ENCODE peak calls at places on chromosomes 13 and 19, in eight cellular contexts. D is transverse colon, V is tibial nerve, B is sigmoid colon, Z is ovary, W is stomach, Y is A549, R is HepG2. F is an unnamed sample.

GRCh38 chr13:79912403-79912802 is 428.5 kb downstream of the SPRY2 start:
- DNase-seq in V (no peak), R (no peak), Z (no peak), D (no peak), B (no peak), W (no peak), Y (no peak), F (no peak)

GRCh38 chr19:33209844-33210230 is 15.7 kb downstream of the LRP3 start:
- DNase-seq in D (no peak), W (no peak), Y (no peak), B (no peak), V (no peak), Z (no peak), R (no peak), F (no peak)

GRCh38 chr19:18194554-18195238 is 1.7 kb downstream of the MPV17L2 start:
- DNase-seq in B (peak; percentile 90), D (peak; percentile 49), R (no peak), V (no peak), W (no peak), Y (no peak), Z (peak; percentile 82), F (no peak)

GRCh38 chr13:67156718-67157049 is 73.5 kb downstream of the PCDH9 start:
- DNase-seq in D (no peak), V (no peak), Y (no peak), Z (no peak), R (no peak), B (no peak), W (no peak), F (no peak)

GRCh38 chr19:13005253-13005652 is 10.0 kb downstream of the NFIX start:
- DNase-seq in B (no peak), R (no peak), V (no peak), D (no peak), W (no peak), Z (no peak), Y (no peak), F (no peak)

GRCh38 chr19:38978315-38978689 is 2.8 kb upstream of the FBXO17 start:
- DNase-seq in R (no peak), W (no peak), V (no peak), Z (no peak), D (no peak), Y (no peak), B (no peak), F (no peak)

GRCh38 chr13:73268306-73268705 is 209.5 kb downstream of the KLF5 start:
- DNase-seq in R (no peak), W (no peak), Y (no peak), B (no peak), D (peak; percentile 38), V (no peak), Z (no peak), F (no peak)

GRCh38 chr13:110575322-110576069 is 14.0 kb upstream of the RAB20 start:
- DNase-seq in R (peak; percentile 20), B (no peak), W (peak; percentile 49), Z (no peak), Y (no peak), V (no peak), D (no peak), F (no peak)

GRCh38 chr19:7125221-7125620 is 55.7 kb downstream of the ZNF557 start:
- DNase-seq in B (peak; percentile 52), Y (no peak), V (no peak), R (no peak), W (no peak), Z (no peak), D (no peak), F (no peak)

GRCh38 chr19:50975766-50976165 is 6.4 kb upstream of the KLK6 start:
- DNase-seq in B (no peak), Z (no peak), W (no peak), D (no peak), Y (peak; percentile 72), R (no peak), V (no peak), F (no peak)

GRCh38 chr13:79225487-79226232 is 180.4 kb downstream of the RBM26 start:
- DNase-seq in Y (no peak), B (no peak), Z (no peak), R (no peak), W (no peak), D (no peak), V (no peak), F (no peak)

GRCh38 chr13:28494861-28495585 is at the start of gene FLT1:
- DNase-seq in R (no peak), B (no peak), W (peak; percentile 27), V (no peak), Y (no peak), D (no peak), Z (no peak), F (no peak)

GRCh38 chr19:14731200-14731599 is 41.4 kb downstream of the ZNF333 start:
- DNase-seq in D (no peak), Y (peak; percentile 14), W (no peak), Z (no peak), R (peak; percentile 65), B (no peak), V (no peak), F (no peak)

GRCh38 chr13:68938639-68939038 is 1169.0 kb upstream of the ATXN8OS start:
- DNase-seq in V (no peak), R (no peak), D (no peak), Z (no peak), Y (no peak), B (no peak), W (no peak), F (no peak)

DNA sequence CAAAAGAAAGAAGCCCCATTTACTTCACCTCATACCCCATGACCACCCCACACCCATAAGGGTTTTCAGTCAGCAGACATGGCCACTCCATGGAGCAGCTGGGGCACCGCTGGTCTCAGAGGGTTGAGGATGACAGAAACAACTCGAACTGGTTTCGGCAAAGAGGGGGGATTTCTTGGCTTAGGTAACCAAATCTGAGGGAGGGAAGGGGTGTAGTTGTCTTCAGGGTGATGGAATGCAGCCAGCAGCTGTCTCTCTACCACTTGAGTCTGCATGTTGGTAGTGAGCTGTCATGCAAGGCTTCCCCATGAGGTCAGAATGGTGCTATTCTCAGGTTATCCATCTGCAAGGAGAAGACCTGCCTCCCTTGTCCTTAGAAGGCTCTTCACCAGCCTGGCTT is 55.5 kb upstream of the PEG3 start:
- DNase-seq in V (no peak), R (no peak), W (no peak), B (no peak), Z (no peak), Y (no peak), D (no peak), F (no peak)
- H3K9me3 ChIP-seq in V (no peaks in the 10 kb centered on the region), R (no peaks in the 10 kb centered on the region), W (peaks cover 59% of the 10 kb centered on the region), B (peaks cover 14% of the 10 kb centered on the region), Z (no peaks in the 10 kb centered on the region), Y (peaks cover 39% of the 10 kb centered on the region), D (no peaks in the 10 kb centered on the region), F (no peaks in the 10 kb centered on the region)

GRCh38 chr13:43389573-43389972 is 366.2 kb downstream of the DNAJC15 start:
- DNase-seq in W (no peak), Y (no peak), Z (no peak), V (no peak), D (no peak), B (no peak), R (no peak), F (no peak)

GRCh38 chr13:43391021-43391420 is 367.6 kb downstream of the DNAJC15 start:
- DNase-seq in D (no peak), R (no peak), Y (no peak), B (no peak), Z (no peak), V (no peak), W (no peak), F (no peak)

GRCh38 chr13:43390101-43390500 is 366.7 kb downstream of the DNAJC15 start:
- DNase-seq in W (no peak), R (no peak), V (no peak), Y (no peak), Z (no peak), D (no peak), B (no peak), F (no peak)

GRCh38 chr13:43388282-43389034 is 365.1 kb downstream of the DNAJC15 start:
- DNase-seq in Z (no peak), R (no peak), Y (no peak), D (no peak), W (peak; percentile 47), V (no peak), B (no peak), F (no peak)

DNA sequence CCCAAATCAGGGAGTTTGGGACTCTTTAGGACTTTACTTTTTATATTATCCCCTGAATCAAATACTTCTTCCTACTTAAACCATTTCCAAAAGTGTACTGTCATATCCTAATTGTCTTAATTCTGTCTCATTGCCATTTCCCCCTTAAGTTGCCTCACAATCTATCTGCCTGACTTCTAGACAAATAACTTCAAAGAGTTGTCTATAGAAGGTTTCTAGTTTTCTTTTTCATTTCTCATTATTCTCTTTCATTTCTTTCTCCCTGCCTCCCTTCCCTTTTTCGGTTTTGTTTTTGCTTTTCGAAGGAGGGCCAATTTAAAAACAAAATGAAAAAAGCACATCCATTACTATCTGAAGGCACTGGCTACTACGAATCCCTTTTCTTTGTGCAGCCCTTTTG is 367.2 kb downstream of the DNAJC15 start:
- DNase-seq in V (no peak), Z (no peak), R (no peak), B (no peak), D (no peak), Y (no peak), W (no peak), F (no peak)
- TF ChIP-seq EP300 in V (no peak), Z (no peak), R (no peak), B (no peak), D (no peak), Y (no peak), W (no peak), F (no peak)

GRCh38 chr19:9565900-9566705 is 18.2 kb downstream of the ZNF121 start:
- DNase-seq in Y (no peak), V (no peak), B (no peak), W (no peak), R (no peak), Z (no peak), D (no peak), F (no peak)

GRCh38 chr19:9570255-9570654 is 14.0 kb downstream of the ZNF121 start:
- DNase-seq in R (peak; percentile 70), W (no peak), Y (no peak), V (no peak), B (no peak), Z (no peak), D (no peak), F (no peak)

GRCh38 chr19:9566729-9567128 is 17.6 kb downstream of the ZNF121 start:
- DNase-seq in V (no peak), D (no peak), R (no peak), B (no peak), Y (no peak), Z (no peak), W (no peak), F (no peak)
- H3K9me3 ChIP-seq in V (peaks cover 43% of the 10 kb centered on the region), D (peaks cover 100% of the 10 kb centered on the region), R (peaks cover 3% of the 10 kb centered on the region), B (peaks cover 86% of the 10 kb centered on the region), Y (peaks cover 99% of the 10 kb centered on the region), Z (peaks cover 86% of the 10 kb centered on the region), W (peaks cover 100% of the 10 kb centered on the region), F (peaks cover 97% of the 10 kb centered on the region)

GRCh38 chr13:31369213-31369612 is 169.4 kb downstream of the B3GLCT start:
- DNase-seq in D (no peak), Y (no peak), R (no peak), Z (no peak), V (no peak), B (no peak), W (no peak), F (no peak)

GRCh38 chr13:31377946-31378345 is 178.2 kb downstream of the B3GLCT start:
- DNase-seq in W (no peak), R (no peak), Y (no peak), B (no peak), Z (no peak), D (no peak), V (no peak), F (peak; percentile 64)

GRCh38 chr13:31372454-31372853 is 172.7 kb downstream of the B3GLCT start:
- DNase-seq in B (no peak), D (no peak), V (no peak), Z (no peak), Y (no peak), R (no peak), W (no peak), F (no peak)

GRCh38 chr13:31374682-31375081 is 174.9 kb downstream of the B3GLCT start:
- DNase-seq in D (no peak), W (no peak), V (no peak), B (no peak), Y (no peak), R (no peak), Z (no peak), F (peak; percentile 47)
- TF ChIP-seq EP300 in D (no peak), W (no peak), V (no peak), B (no peak), Y (no peak), R (no peak), Z (no peak), F (no peak)